ENCODE peak calls at places on chromosomes 6 and 20, in four cellular contexts. K is GM12878, Z is RWPE1, L is progenitor cell of endocrine pancreas. Q is an unnamed sample.

GRCh38 chr6:37454420-37455125 is 21.6 kb downstream of the CMTR1 start:
- DNase-seq in K (no peak), Z (no peak), L (no peak), Q (no peak)

GRCh38 chr6:22575190-22575589 is 5.8 kb downstream of the HDGFL1 start:
- DNase-seq in K (no peak), Z (no peak), L (no peak), Q (no peak)

GRCh38 chr6:106064103-106064502 is 22.0 kb upstream of the PRDM1 start:
- DNase-seq in K (no peak), Z (no peak), L (no peak), Q (no peak)

GRCh38 chr20:47464380-47465101 is 37.1 kb upstream of the NCOA3 start:
- DNase-seq in K (no peak), Z (peak), L (no peak), Q (no peak)

GRCh38 chr6:150741633-150742200 is 123.8 kb upstream of the MTHFD1L start:
- DNase-seq in K (no peak), Z (no peak), L (no peak), Q (no peak)

GRCh38 chr20:44142416-44142815 is 44.6 kb downstream of the JPH2 start:
- DNase-seq in K (no peak), Z (no peak), L (no peak), Q (no peak)

GRCh38 chr20:34343458-34344255 is 19.4 kb upstream of the ITCH start:
- DNase-seq in K (no peak), Z (no peak), L (no peak), Q (no peak)

GRCh38 chr20:3251806-3252205 is 12.8 kb upstream of the SLC4A11 start:
- DNase-seq in K (no peak), Z (no peak), L (no peak), Q (no peak)

GRCh38 chr6:17714879-17715860 is 8.4 kb upstream of the NUP153 start:
- DNase-seq in K (no peak), Z (peak), L (no peak), Q (peak)

GRCh38 chr6:45415315-45415714 is 37.6 kb upstream of the SUPT3H start:
- DNase-seq in K (no peak), Z (no peak), L (no peak), Q (no peak)

GRCh38 chr6:140784573-140784972 is 1348.2 kb upstream of the GJE1 start:
- DNase-seq in K (no peak), Z (no peak), L (no peak), Q (no peak)

GRCh38 chr20:48846516-48847492 is 19.0 kb upstream of the PREX1 start:
- DNase-seq in K (peak), Z (no peak), L (no peak), Q (peak)

GRCh38 chr6:4133941-4134838 is 1.2 kb downstream of the ECI2 start:
- DNase-seq in K (no peak), Z (peak), L (no peak), Q (no peak)

GRCh38 chr6:107690864-107691661 is 133.1 kb downstream of the SCML4 start:
- DNase-seq in K (no peak), Z (no peak), L (no peak), Q (no peak)

GRCh38 chr20:57528148-57528547 is 3.2 kb upstream of the CTCFL start:
- DNase-seq in K (no peak), Z (no peak), L (no peak), Q (no peak)

GRCh38 chr20:14717124-14718004 is 380.0 kb upstream of the FLRT3 start:
- DNase-seq in K (no peak), Z (no peak), L (no peak), Q (no peak)

GRCh38 chr6:139364302-139364981 is 10.0 kb downstream of the CITED2 start:
- DNase-seq in K (peak), Z (peak), L (no peak), Q (peak)

GRCh38 chr6:84065718-84066290 is 32.2 kb downstream of the MRAP2 start:
- DNase-seq in K (no peak), Z (peak), L (no peak), Q (no peak)

GRCh38 chr6:78589426-78589825 is 277.9 kb upstream of the IRAK1BP1 start:
- DNase-seq in K (no peak), Z (no peak), L (no peak), Q (no peak)

GRCh38 chr6:14373648-14374437 is 256.3 kb downstream of the CD83 start:
- DNase-seq in K (no peak), Z (no peak), L (no peak), Q (no peak)

GRCh38 chr6:30844118-30844535 is 40.2 kb upstream of the DDR1 start:
- DNase-seq in K (no peak), Z (no peak), L (no peak), Q (no peak)

GRCh38 chr6:77341058-77341986 is 122.0 kb downstream of the HTR1B start:
- DNase-seq in K (no peak), Z (peak), L (no peak), Q (no peak)

GRCh38 chr6:109453594-109454482 is 1.7 kb downstream of the MICAL1 start:
- DNase-seq in K (no peak), Z (no peak), L (no peak), Q (no peak)

GRCh38 chr6:43725643-43726580 is 38.3 kb upstream of the MRPS18A start:
- DNase-seq in K (no peak), Z (no peak), L (no peak), Q (no peak)

GRCh38 chr6:170265655-170266054 is 25.2 kb downstream of the DLL1 start:
- DNase-seq in K (no peak), Z (no peak), L (no peak), Q (no peak)
- TF ChIP-seq CTCF in K (no peak), Z (no peak), L (no peak), Q (no peak)

GRCh38 chr6:162181741-162182401 is 545.7 kb downstream of the PRKN start:
- DNase-seq in K (no peak), Z (peak), L (no peak), Q (no peak)

GRCh38 chr6:162177733-162178132 is 549.8 kb downstream of the PRKN start:
- DNase-seq in K (no peak), Z (no peak), L (no peak), Q (no peak)

GRCh38 chr6:162178266-162178665 is 549.3 kb downstream of the PRKN start:
- DNase-seq in K (no peak), Z (no peak), L (no peak), Q (no peak)

GRCh38 chr6:162178666-162179065 is 548.9 kb downstream of the PRKN start:
- DNase-seq in K (no peak), Z (no peak), L (no peak), Q (no peak)

GRCh38 chr6:162179196-162179951 is 548.2 kb downstream of the PRKN start:
- DNase-seq in K (no peak), Z (no peak), L (no peak), Q (no peak)
- TF ChIP-seq CTCF in K (no peak), Z (no peak), L (no peak), Q (no peak)

GRCh38 chr20:20017852-20018245 is 687 bp downstream of the NAA20 start:
- DNase-seq in K (no peak), Z (peak), L (no peak), Q (no peak)

GRCh38 chr20:20014659-20015058 is 2.5 kb upstream of the NAA20 start:
- DNase-seq in K (no peak), Z (no peak), L (no peak), Q (no peak)

GRCh38 chr20:20018366-20018765 is 1.2 kb downstream of the NAA20 start:
- DNase-seq in K (no peak), Z (no peak), L (no peak), Q (no peak)

GRCh38 chr20:20019123-20019522 is 2.0 kb downstream of the NAA20 start:
- DNase-seq in K (no peak), Z (peak), L (no peak), Q (no peak)

GRCh38 chr20:20017001-20017851 is at the start of gene NAA20:
- DNase-seq in K (peak), Z (peak), L (peak), Q (peak)
- TF ChIP-seq CTCF in K (peak), Z (peak), L (peak), Q (peak)

GRCh38 chr6:161273356-161273751 is 507 bp downstream of the AGPAT4 start:
- DNase-seq in K (no peak), Z (peak), L (no peak), Q (peak)

GRCh38 chr6:161273752-161274487 is at the start of gene AGPAT4:
- DNase-seq in K (peak), Z (peak), L (peak), Q (peak)

GRCh38 chr6:161274488-161274858 is 612 bp upstream of the AGPAT4 start:
- DNase-seq in K (no peak), Z (no peak), L (no peak), Q (no peak)

GRCh38 chr6:161279677-161280365 is 6.0 kb upstream of the AGPAT4 start:
- DNase-seq in K (no peak), Z (no peak), L (no peak), Q (no peak)

GRCh38 chr6:161276605-161277155 is 2.8 kb upstream of the AGPAT4 start:
- DNase-seq in K (no peak), Z (no peak), L (no peak), Q (no peak)
- TF ChIP-seq CTCF in K (no peak), Z (no peak), L (no peak), Q (no peak)

GRCh38 chr20:29086938-29087337 is 2170.5 kb upstream of the DEFB115 start:
- DNase-seq in K (no peak), Z (no peak), L (no peak), Q (no peak)

GRCh38 chr20:29079769-29080690 is 2177.4 kb upstream of the DEFB115 start:
- DNase-seq in K (no peak), Z (no peak), L (no peak), Q (no peak)

DNA sequence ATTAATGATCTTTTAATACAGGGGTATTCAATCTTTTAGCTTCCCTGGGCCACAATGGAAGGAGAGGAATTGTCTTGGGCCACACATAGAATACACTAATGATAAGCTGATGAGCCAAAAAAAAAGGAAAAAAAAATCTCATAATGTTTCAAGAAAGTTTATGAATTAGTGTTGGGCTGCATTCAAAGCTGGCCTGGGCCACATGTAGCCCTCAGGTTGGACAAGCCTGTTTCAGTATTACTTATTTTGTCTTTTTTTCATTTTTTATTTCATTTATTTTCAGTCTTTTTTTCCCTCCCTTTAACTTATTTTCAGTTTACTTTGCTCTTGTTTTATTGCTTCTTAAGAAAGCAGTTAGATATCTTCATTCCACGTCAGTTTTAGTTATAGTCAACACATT is 2171.8 kb upstream of the DEFB115 start:
- DNase-seq in K (no peak), Z (no peak), L (no peak), Q (no peak)
- TF ChIP-seq CTCF in K (no peak), Z (no peak), L (no peak), Q (no peak)

GRCh38 chr20:51562334-51563140 is 20.0 kb upstream of the NFATC2 start:
- DNase-seq in K (no peak), Z (peak), L (peak), Q (no peak)
- TF ChIP-seq CTCF in K (no peak), Z (no peak), L (peak), Q (no peak)

Q was measured in GM06990.